ENCODE peak calls at places on chromosomes 3 and 15, in ten cellular contexts. K, Z, P, O, B, T, E, J, Q and X are unnamed samples.

GRCh38 chr3:191393146-191393545 is 62.8 kb upstream of the UTS2B start:
- DNase-seq in K (peak), Z (no peak), P (no peak), O (no peak), B (no peak), T (peak), E (no peak), J (no peak), Q (no peak), X (no peak)

GRCh38 chr15:66226736-66227135 is 26.8 kb downstream of the MEGF11 start:
- DNase-seq in K (no peak), Z (no peak), P (no peak), O (no peak), B (no peak), T (no peak), E (no peak), J (no peak), Q (no peak), X (no peak)

GRCh38 chr3:134341391-134341790 is 32.9 kb downstream of the AMOTL2 start:
- DNase-seq in K (no peak), Z (no peak), P (no peak), O (no peak), B (no peak), T (no peak), E (no peak), J (no peak), Q (no peak), X (no peak)

GRCh38 chr15:78076231-78077052 is 1.1 kb downstream of the TBC1D2B start:
- DNase-seq in K (no peak), Z (no peak), P (no peak), O (no peak), B (no peak), T (no peak), E (no peak), J (no peak), Q (no peak), X (no peak)

GRCh38 chr3:53074366-53074696 is 28.5 kb upstream of the SFMBT1 start:
- DNase-seq in K (no peak), Z (no peak), P (no peak), O (no peak), B (no peak), T (no peak), E (no peak), J (no peak), Q (no peak), X (no peak)

GRCh38 chr3:193831495-193832455 is 238.8 kb downstream of the OPA1 start:
- DNase-seq in K (no peak), Z (peak), P (no peak), O (no peak), B (no peak), T (no peak), E (no peak), J (no peak), Q (peak), X (no peak)

GRCh38 chr3:16102905-16103364 is 71.5 kb upstream of the GALNT15 start:
- DNase-seq in K (peak), Z (no peak), P (no peak), O (no peak), B (peak), T (peak), E (no peak), J (no peak), Q (no peak), X (no peak)

GRCh38 chr3:74434406-74434805 is 180.1 kb downstream of the CNTN3 start:
- DNase-seq in K (no peak), Z (no peak), P (no peak), O (no peak), B (no peak), T (no peak), E (no peak), J (no peak), Q (no peak), X (no peak)

GRCh38 chr3:45772341-45773035 is 23.8 kb downstream of the SLC6A20 start:
- DNase-seq in K (no peak), Z (no peak), P (no peak), O (no peak), B (no peak), T (no peak), E (no peak), J (no peak), Q (no peak), X (no peak)

GRCh38 chr3:132404276-132404675 is 13.0 kb upstream of the DNAJC13 start:
- DNase-seq in K (peak), Z (no peak), P (no peak), O (no peak), B (no peak), T (no peak), E (no peak), J (peak), Q (no peak), X (no peak)

GRCh38 chr3:10434938-10435336 is 70.4 kb downstream of the ATP2B2 start:
- DNase-seq in K (no peak), Z (no peak), P (no peak), O (no peak), B (no peak), T (no peak), E (no peak), J (no peak), Q (no peak), X (no peak)

GRCh38 chr15:60363024-60363674 is 34.6 kb downstream of the ANXA2 start:
- DNase-seq in K (no peak), Z (no peak), P (no peak), O (peak), B (no peak), T (no peak), E (no peak), J (no peak), Q (no peak), X (no peak)

GRCh38 chr15:101371081-101371480 is 76.0 kb upstream of the SNRPA1 start:
- DNase-seq in K (no peak), Z (no peak), P (no peak), O (no peak), B (no peak), T (no peak), E (no peak), J (no peak), Q (no peak), X (no peak)